ENCODE peak calls at places on chromosomes 13 and 19, in nine cellular contexts. One of them, this sample, is unnamed.

GRCh38 chr13:73146705-73147104 is 87.9 kb downstream of the KLF5 start:
- DNase-seq in uterus: no peak
- DNase-seq in iris pigment epithelial cell: peak
- DNase-seq in HuH-7: no peak
- DNase-seq in GM03348: no peak
- DNase-seq in nephron progenitor cell: no peak
- DNase-seq in NCI-H1105: no peak
- DNase-seq in NCI-H1694: no peak
- DNase-seq in activated T-helper 1 cell treated with Interleukin-2 at 50 U/mL for 16 hours: no peak
- DNase-seq in this sample: no peak

GRCh38 chr13:29369060-29369743 is 226.3 kb downstream of the SLC7A1 start:
- DNase-seq in uterus: no peak
- DNase-seq in iris pigment epithelial cell: peak
- DNase-seq in HuH-7: peak
- DNase-seq in GM03348: peak
- DNase-seq in nephron progenitor cell: peak
- DNase-seq in NCI-H1105: peak
- DNase-seq in NCI-H1694: peak
- DNase-seq in activated T-helper 1 cell treated with Interleukin-2 at 50 U/mL for 16 hours: no peak
- DNase-seq in this sample: no peak

GRCh38 chr13:27918041-27918917 is 1.5 kb upstream of the PDX1 start:
- DNase-seq in uterus: no peak
- DNase-seq in iris pigment epithelial cell: no peak
- DNase-seq in HuH-7: peak
- DNase-seq in GM03348: no peak
- DNase-seq in nephron progenitor cell: peak
- DNase-seq in NCI-H1105: no peak
- DNase-seq in NCI-H1694: no peak
- DNase-seq in activated T-helper 1 cell treated with Interleukin-2 at 50 U/mL for 16 hours: no peak
- DNase-seq in this sample: no peak

GRCh38 chr13:50910483-50910805 is 853 bp downstream of the RNASEH2B start:
- DNase-seq in uterus: no peak
- DNase-seq in iris pigment epithelial cell: peak
- DNase-seq in HuH-7: peak
- DNase-seq in GM03348: peak
- DNase-seq in nephron progenitor cell: peak
- DNase-seq in NCI-H1105: no peak
- DNase-seq in NCI-H1694: no peak
- DNase-seq in activated T-helper 1 cell treated with Interleukin-2 at 50 U/mL for 16 hours: no peak
- DNase-seq in this sample: no peak

GRCh38 chr13:46659413-46660065 is 106.6 kb downstream of the LRCH1 start:
- DNase-seq in uterus: no peak
- DNase-seq in iris pigment epithelial cell: peak
- DNase-seq in HuH-7: no peak
- DNase-seq in GM03348: no peak
- DNase-seq in nephron progenitor cell: no peak
- DNase-seq in NCI-H1105: no peak
- DNase-seq in NCI-H1694: no peak
- DNase-seq in activated T-helper 1 cell treated with Interleukin-2 at 50 U/mL for 16 hours: no peak
- DNase-seq in this sample: no peak

GRCh38 chr19:19900124-19900523 is 622 bp upstream of the ZNF93 start:
- DNase-seq in uterus: no peak
- DNase-seq in iris pigment epithelial cell: peak
- DNase-seq in HuH-7: no peak
- DNase-seq in GM03348: peak
- DNase-seq in nephron progenitor cell: no peak
- DNase-seq in NCI-H1105: no peak
- DNase-seq in NCI-H1694: no peak
- DNase-seq in activated T-helper 1 cell treated with Interleukin-2 at 50 U/mL for 16 hours: no peak
- DNase-seq in this sample: peak

GRCh38 chr13:49304763-49305695 is 57.3 kb downstream of the CDADC1 start:
- DNase-seq in uterus: no peak
- DNase-seq in iris pigment epithelial cell: no peak
- DNase-seq in HuH-7: no peak
- DNase-seq in GM03348: no peak
- DNase-seq in nephron progenitor cell: no peak
- DNase-seq in NCI-H1105: peak
- DNase-seq in NCI-H1694: no peak
- DNase-seq in activated T-helper 1 cell treated with Interleukin-2 at 50 U/mL for 16 hours: no peak
- DNase-seq in this sample: no peak

GRCh38 chr19:30255783-30256509 is 116.2 kb upstream of the ZNF536 start:
- DNase-seq in uterus: no peak
- DNase-seq in iris pigment epithelial cell: no peak
- DNase-seq in HuH-7: no peak
- DNase-seq in GM03348: no peak
- DNase-seq in nephron progenitor cell: peak
- DNase-seq in NCI-H1105: peak
- DNase-seq in NCI-H1694: no peak
- DNase-seq in activated T-helper 1 cell treated with Interleukin-2 at 50 U/mL for 16 hours: no peak
- DNase-seq in this sample: no peak

GRCh38 chr19:54209748-54210494 is 9.3 kb downstream of the RPS9 start:
- DNase-seq in uterus: peak
- DNase-seq in iris pigment epithelial cell: peak
- DNase-seq in HuH-7: peak
- DNase-seq in GM03348: peak
- DNase-seq in nephron progenitor cell: no peak
- DNase-seq in NCI-H1105: peak
- DNase-seq in NCI-H1694: peak
- DNase-seq in activated T-helper 1 cell treated with Interleukin-2 at 50 U/mL for 16 hours: no peak
- DNase-seq in this sample: no peak

GRCh38 chr19:36169084-36169760 is 17.0 kb upstream of the COX7A1 start:
- DNase-seq in uterus: peak
- DNase-seq in iris pigment epithelial cell: no peak
- DNase-seq in HuH-7: no peak
- DNase-seq in GM03348: no peak
- DNase-seq in nephron progenitor cell: no peak
- DNase-seq in NCI-H1105: peak
- DNase-seq in NCI-H1694: peak
- DNase-seq in activated T-helper 1 cell treated with Interleukin-2 at 50 U/mL for 16 hours: no peak
- DNase-seq in this sample: no peak

GRCh38 chr13:105936816-105937215 is 598.6 kb downstream of the EFNB2 start:
- DNase-seq in uterus: no peak
- DNase-seq in iris pigment epithelial cell: peak
- DNase-seq in HuH-7: no peak
- DNase-seq in GM03348: no peak
- DNase-seq in nephron progenitor cell: no peak
- DNase-seq in NCI-H1105: no peak
- DNase-seq in NCI-H1694: no peak
- DNase-seq in activated T-helper 1 cell treated with Interleukin-2 at 50 U/mL for 16 hours: no peak
- DNase-seq in this sample: no peak

GRCh38 chr13:73702419-73703071 is 431.7 kb downstream of the KLF12 start:
- DNase-seq in uterus: no peak
- DNase-seq in iris pigment epithelial cell: peak
- DNase-seq in HuH-7: no peak
- DNase-seq in GM03348: no peak
- DNase-seq in nephron progenitor cell: no peak
- DNase-seq in NCI-H1105: no peak
- DNase-seq in NCI-H1694: no peak
- DNase-seq in activated T-helper 1 cell treated with Interleukin-2 at 50 U/mL for 16 hours: no peak
- DNase-seq in this sample: no peak

GRCh38 chr13:20271441-20271840 is 39.3 kb upstream of the GJB6 start:
- DNase-seq in uterus: no peak
- DNase-seq in iris pigment epithelial cell: no peak
- DNase-seq in HuH-7: no peak
- DNase-seq in GM03348: no peak
- DNase-seq in nephron progenitor cell: no peak
- DNase-seq in NCI-H1105: no peak
- DNase-seq in NCI-H1694: no peak
- DNase-seq in activated T-helper 1 cell treated with Interleukin-2 at 50 U/mL for 16 hours: no peak
- DNase-seq in this sample: no peak

GRCh38 chr13:31951215-31951678 is 80.3 kb upstream of the FRY start:
- DNase-seq in uterus: no peak
- DNase-seq in iris pigment epithelial cell: peak
- DNase-seq in HuH-7: no peak
- DNase-seq in GM03348: peak
- DNase-seq in nephron progenitor cell: no peak
- DNase-seq in NCI-H1105: no peak
- DNase-seq in NCI-H1694: no peak
- DNase-seq in activated T-helper 1 cell treated with Interleukin-2 at 50 U/mL for 16 hours: no peak
- DNase-seq in this sample: no peak

GRCh38 chr19:40625406-40626120 is 24.4 kb downstream of the LTBP4 start:
- DNase-seq in uterus: no peak
- DNase-seq in iris pigment epithelial cell: no peak
- DNase-seq in HuH-7: no peak
- DNase-seq in GM03348: no peak
- DNase-seq in nephron progenitor cell: no peak
- DNase-seq in NCI-H1105: no peak
- DNase-seq in NCI-H1694: no peak
- DNase-seq in activated T-helper 1 cell treated with Interleukin-2 at 50 U/mL for 16 hours: no peak
- DNase-seq in this sample: no peak

GRCh38 chr13:34462843-34463242 is 479.2 kb upstream of the NBEA start:
- DNase-seq in uterus: no peak
- DNase-seq in iris pigment epithelial cell: peak
- DNase-seq in HuH-7: no peak
- DNase-seq in GM03348: peak
- DNase-seq in nephron progenitor cell: no peak
- DNase-seq in NCI-H1105: no peak
- DNase-seq in NCI-H1694: no peak
- DNase-seq in activated T-helper 1 cell treated with Interleukin-2 at 50 U/mL for 16 hours: no peak
- DNase-seq in this sample: no peak

GRCh38 chr19:29843180-29844051 is 31.6 kb downstream of the CCNE1 start:
- DNase-seq in uterus: no peak
- DNase-seq in iris pigment epithelial cell: no peak
- DNase-seq in HuH-7: no peak
- DNase-seq in GM03348: peak
- DNase-seq in nephron progenitor cell: peak
- DNase-seq in NCI-H1105: no peak
- DNase-seq in NCI-H1694: no peak
- DNase-seq in activated T-helper 1 cell treated with Interleukin-2 at 50 U/mL for 16 hours: no peak
- DNase-seq in this sample: no peak

GRCh38 chr13:34748078-34748477 is 194.0 kb upstream of the NBEA start:
- DNase-seq in uterus: peak
- DNase-seq in iris pigment epithelial cell: no peak
- DNase-seq in HuH-7: no peak
- DNase-seq in GM03348: peak
- DNase-seq in nephron progenitor cell: no peak
- DNase-seq in NCI-H1105: no peak
- DNase-seq in NCI-H1694: no peak
- DNase-seq in activated T-helper 1 cell treated with Interleukin-2 at 50 U/mL for 16 hours: no peak
- DNase-seq in this sample: no peak

GRCh38 chr13:60009300-60010248 is 154.2 kb downstream of the DIAPH3 start:
- DNase-seq in uterus: no peak
- DNase-seq in iris pigment epithelial cell: no peak
- DNase-seq in HuH-7: peak
- DNase-seq in GM03348: no peak
- DNase-seq in nephron progenitor cell: no peak
- DNase-seq in NCI-H1105: peak
- DNase-seq in NCI-H1694: no peak
- DNase-seq in activated T-helper 1 cell treated with Interleukin-2 at 50 U/mL for 16 hours: no peak
- DNase-seq in this sample: no peak

GRCh38 chr13:46134961-46135522 is 30.2 kb upstream of the CPB2 start:
- DNase-seq in uterus: no peak
- DNase-seq in iris pigment epithelial cell: peak
- DNase-seq in HuH-7: no peak
- DNase-seq in GM03348: no peak
- DNase-seq in nephron progenitor cell: peak
- DNase-seq in NCI-H1105: peak
- DNase-seq in NCI-H1694: no peak
- DNase-seq in activated T-helper 1 cell treated with Interleukin-2 at 50 U/mL for 16 hours: no peak
- DNase-seq in this sample: no peak

GRCh38 chr13:39682788-39683187 is 27.3 kb downstream of the COG6 start:
- DNase-seq in uterus: no peak
- DNase-seq in iris pigment epithelial cell: peak
- DNase-seq in HuH-7: no peak
- DNase-seq in GM03348: no peak
- DNase-seq in nephron progenitor cell: no peak
- DNase-seq in NCI-H1105: no peak
- DNase-seq in NCI-H1694: no peak
- DNase-seq in activated T-helper 1 cell treated with Interleukin-2 at 50 U/mL for 16 hours: no peak
- DNase-seq in this sample: no peak

GRCh38 chr19:41870401-41870873 is 6.6 kb upstream of the CD79A start:
- DNase-seq in uterus: no peak
- DNase-seq in iris pigment epithelial cell: peak
- DNase-seq in HuH-7: no peak
- DNase-seq in GM03348: peak
- DNase-seq in nephron progenitor cell: no peak
- DNase-seq in NCI-H1105: no peak
- DNase-seq in NCI-H1694: no peak
- DNase-seq in activated T-helper 1 cell treated with Interleukin-2 at 50 U/mL for 16 hours: no peak
- DNase-seq in this sample: no peak

GRCh38 chr13:75902166-75903104 is 266.3 kb downstream of the LMO7 start:
- DNase-seq in uterus: no peak
- DNase-seq in iris pigment epithelial cell: no peak
- DNase-seq in HuH-7: no peak
- DNase-seq in GM03348: no peak
- DNase-seq in nephron progenitor cell: no peak
- DNase-seq in NCI-H1105: no peak
- DNase-seq in NCI-H1694: peak
- DNase-seq in activated T-helper 1 cell treated with Interleukin-2 at 50 U/mL for 16 hours: no peak
- DNase-seq in this sample: no peak

GRCh38 chr19:53432088-53432661 is 391 bp downstream of the ZNF761 start:
- DNase-seq in uterus: no peak
- DNase-seq in iris pigment epithelial cell: peak
- DNase-seq in HuH-7: peak
- DNase-seq in GM03348: peak
- DNase-seq in nephron progenitor cell: peak
- DNase-seq in NCI-H1105: no peak
- DNase-seq in NCI-H1694: no peak
- DNase-seq in activated T-helper 1 cell treated with Interleukin-2 at 50 U/mL for 16 hours: no peak
- DNase-seq in this sample: peak

GRCh38 chr19:55688422-55689218 is 13.6 kb downstream of the EPN1 start:
- DNase-seq in uterus: no peak
- DNase-seq in iris pigment epithelial cell: no peak
- DNase-seq in HuH-7: no peak
- DNase-seq in GM03348: no peak
- DNase-seq in nephron progenitor cell: peak
- DNase-seq in NCI-H1105: no peak
- DNase-seq in NCI-H1694: no peak
- DNase-seq in activated T-helper 1 cell treated with Interleukin-2 at 50 U/mL for 16 hours: no peak
- DNase-seq in this sample: no peak

This sample was measured in T-helper 22 cell.